ENCODE peak calls at places on chromosome 5, in nine cellular contexts. U is hepatocyte, B is GM23338, J is HCT116, P is MM.1S, D is OCI-LY7, O is GM23248, N is neural progenitor cell, V is SK-N-SH. L is an unnamed sample.

GRCh38 chr5:57976506-57976905 is 483.4 kb downstream of the PLK2 start:
- DNase-seq in U (no peak), B (peak), J (no peak), P (no peak), D (no peak), O (no peak), N (no peak), V (no peak), L (no peak)

GRCh38 chr5:21919417-21920022 is 933.6 kb downstream of the CDH12 start:
- DNase-seq in U (peak), B (peak), J (no peak), P (peak), D (peak), O (peak), N (peak), V (peak), L (peak)

GRCh38 chr5:144313147-144313726 is 142.6 kb downstream of the KCTD16 start:
- DNase-seq in U (no peak), B (no peak), J (no peak), P (no peak), D (no peak), O (no peak), N (no peak), V (peak), L (no peak)

GRCh38 chr5:136622737-136623136 is 257.4 kb upstream of the TRPC7 start:
- DNase-seq in U (no peak), B (no peak), J (no peak), P (no peak), D (no peak), O (no peak), N (no peak), V (no peak), L (peak)

GRCh38 chr5:155480731-155481131 is 467.2 kb downstream of the KIF4B start:
- DNase-seq in U (no peak), B (no peak), J (no peak), P (no peak), D (no peak), O (no peak), N (no peak), V (no peak), L (no peak)

GRCh38 chr5:94969174-94969573 is 315.7 kb downstream of the MCTP1 start:
- DNase-seq in U (peak), B (peak), J (peak), P (peak), D (peak), O (peak), N (peak), V (no peak), L (peak)

GRCh38 chr5:122942164-122942914 is 94.2 kb downstream of the PPIC start:
- DNase-seq in U (no peak), B (no peak), J (no peak), P (no peak), D (no peak), O (no peak), N (no peak), V (no peak), L (no peak)

GRCh38 chr5:162067138-162067537 is 435 bp upstream of the GABRG2 start:
- DNase-seq in U (no peak), B (peak), J (no peak), P (no peak), D (no peak), O (no peak), N (no peak), V (no peak), L (no peak)

GRCh38 chr5:133291524-133291923 is 239.7 kb downstream of the HSPA4 start:
- DNase-seq in U (no peak), B (no peak), J (no peak), P (peak), D (no peak), O (no peak), N (no peak), V (no peak), L (no peak)

GRCh38 chr5:65086234-65086886 is 317.6 kb downstream of the CWC27 start:
- DNase-seq in U (no peak), B (no peak), J (no peak), P (no peak), D (no peak), O (no peak), N (no peak), V (no peak), L (peak)

GRCh38 chr5:108878756-108879155 is 131.1 kb downstream of the FER start:
- DNase-seq in U (no peak), B (no peak), J (no peak), P (no peak), D (no peak), O (no peak), N (no peak), V (no peak), L (no peak)

GRCh38 chr5:178986326-178986960 is 8.7 kb downstream of the GRM6 start:
- DNase-seq in U (no peak), B (no peak), J (no peak), P (no peak), D (no peak), O (no peak), N (no peak), V (no peak), L (no peak)

GRCh38 chr5:78638423-78638822 is 10.1 kb downstream of the LHFPL2 start:
- DNase-seq in U (peak), B (no peak), J (no peak), P (no peak), D (no peak), O (peak), N (peak), V (peak), L (peak)

GRCh38 chr5:110402562-110402961 is 323.9 kb downstream of the TMEM232 start:
- DNase-seq in U (no peak), B (no peak), J (no peak), P (no peak), D (no peak), O (no peak), N (peak), V (no peak), L (no peak)

GRCh38 chr5:139755892-139756671 is 39.5 kb upstream of the PSD2 start:
- DNase-seq in U (peak), B (peak), J (no peak), P (no peak), D (no peak), O (no peak), N (peak), V (peak), L (no peak)

GRCh38 chr5:89480406-89481007 is 597.5 kb upstream of the MEF2C start:
- DNase-seq in U (no peak), B (no peak), J (no peak), P (no peak), D (no peak), O (peak), N (no peak), V (no peak), L (peak)

DNA sequence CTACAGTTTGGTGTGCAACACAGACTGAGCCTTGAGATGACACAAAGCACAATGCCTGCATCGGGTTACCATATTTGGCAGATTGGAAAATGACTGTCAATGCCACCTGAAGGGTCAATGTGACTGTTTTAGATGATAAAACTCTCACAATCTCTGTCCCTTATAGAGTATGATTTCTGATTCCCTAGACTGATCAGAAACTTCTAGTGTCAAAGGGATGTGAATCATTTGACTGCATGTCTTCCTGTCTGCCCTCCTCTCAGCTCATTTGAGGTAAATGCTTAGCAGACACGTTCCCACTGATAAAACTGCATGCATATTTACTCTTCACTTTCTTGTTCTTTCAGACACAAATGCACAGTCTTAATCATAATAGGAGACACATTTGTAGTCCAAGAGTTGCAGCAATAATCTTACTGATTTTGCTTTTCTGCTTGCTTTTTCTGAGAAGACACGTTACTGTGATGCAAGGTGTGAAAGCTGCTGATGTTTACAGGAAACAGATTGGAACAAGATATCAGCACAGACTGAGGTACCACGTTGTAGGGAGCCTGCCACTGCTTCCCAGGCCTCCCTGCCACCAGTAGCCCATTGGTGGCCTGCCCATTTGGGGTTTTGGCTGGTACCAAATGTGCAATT is 77.8 kb downstream of the GCNT4 start:
- DNase-seq in U (no peak), B (no peak), J (no peak), P (no peak), D (no peak), O (no peak), N (no peak), V (no peak), L (no peak)
- TF ChIP-seq EZH2phosphoT487 in U (no peak), B (no peak), J (no peak), P (no peak), D (no peak), O (no peak), N (no peak), V (no peak), L (no peak)

GRCh38 chr5:7825630-7826029 is 25.3 kb downstream of the CFAP90 start:
- DNase-seq in U (no peak), B (no peak), J (no peak), P (no peak), D (no peak), O (no peak), N (no peak), V (no peak), L (no peak)
- TF ChIP-seq EZH2phosphoT487 in U (no peak), B (no peak), J (no peak), P (no peak), D (no peak), O (no peak), N (no peak), V (no peak), L (no peak)

GRCh38 chr5:96994493-96994892 is 58.6 kb downstream of the LNPEP start:
- DNase-seq in U (no peak), B (no peak), J (no peak), P (no peak), D (no peak), O (no peak), N (no peak), V (no peak), L (no peak)

GRCh38 chr5:96991708-96992107 is 55.8 kb downstream of the LNPEP start:
- DNase-seq in U (no peak), B (no peak), J (no peak), P (no peak), D (no peak), O (no peak), N (no peak), V (no peak), L (no peak)

GRCh38 chr5:96997265-96997859 is 61.5 kb downstream of the LNPEP start:
- DNase-seq in U (peak), B (peak), J (peak), P (peak), D (peak), O (peak), N (peak), V (peak), L (peak)

GRCh38 chr5:96993760-96994159 is 57.9 kb downstream of the LNPEP start:
- DNase-seq in U (no peak), B (no peak), J (no peak), P (no peak), D (no peak), O (no peak), N (no peak), V (no peak), L (no peak)

GRCh38 chr5:96995419-96995818 is 59.5 kb downstream of the LNPEP start:
- DNase-seq in U (no peak), B (no peak), J (no peak), P (no peak), D (no peak), O (no peak), N (no peak), V (no peak), L (no peak)
- TF ChIP-seq EZH2phosphoT487 in U (no peak), B (no peak), J (no peak), P (no peak), D (no peak), O (no peak), N (no peak), V (no peak), L (no peak)

DNA sequence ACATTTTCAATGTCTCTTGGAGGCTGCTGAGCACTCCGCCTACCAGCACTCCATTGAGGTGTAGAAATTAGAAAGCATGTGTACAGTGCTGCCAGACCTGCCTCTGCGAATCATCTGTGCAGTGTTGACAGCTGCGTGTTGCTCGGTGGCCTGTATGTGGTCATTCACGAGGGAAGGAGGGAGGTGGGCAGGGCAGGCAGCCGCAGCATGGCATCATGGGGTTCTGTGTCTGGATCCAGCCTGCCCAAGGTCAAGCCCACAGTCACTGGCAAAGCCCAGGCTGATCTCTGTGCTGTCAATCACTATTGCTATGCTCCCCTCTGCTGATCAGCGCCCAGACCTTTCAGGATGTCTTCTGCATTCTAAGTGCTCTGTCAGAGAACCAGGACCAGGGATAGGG is 8.0 kb upstream of the PDZD2 start:
- DNase-seq in U (no peak), B (no peak), J (no peak), P (no peak), D (no peak), O (no peak), N (no peak), V (peak), L (no peak)
- TF ChIP-seq EZH2phosphoT487 in U (no peak), B (no peak), J (no peak), P (no peak), D (no peak), O (no peak), N (no peak), V (no peak), L (no peak)

GRCh38 chr5:63961125-63961597 is 1.1 kb downstream of the HTR1A start:
- DNase-seq in U (peak), B (peak), J (no peak), P (no peak), D (no peak), O (no peak), N (no peak), V (no peak), L (no peak)
- TF ChIP-seq EZH2phosphoT487 in U (no peak), B (no peak), J (no peak), P (no peak), D (no peak), O (no peak), N (no peak), V (no peak), L (no peak)

GRCh38 chr5:150230842-150231241 is 41.0 kb downstream of the SLC6A7 start:
- DNase-seq in U (no peak), B (no peak), J (no peak), P (no peak), D (no peak), O (no peak), N (no peak), V (no peak), L (no peak)
- TF ChIP-seq EZH2phosphoT487 in U (no peak), B (no peak), J (no peak), P (no peak), D (no peak), O (no peak), N (no peak), V (no peak), L (no peak)

GRCh38 chr5:135491552-135492318 is 39.6 kb upstream of the TIFAB start:
- DNase-seq in U (peak), B (peak), J (no peak), P (peak), D (no peak), O (no peak), N (peak), V (peak), L (peak)
- TF ChIP-seq EZH2phosphoT487 in U (peak), B (no peak), J (no peak), P (no peak), D (no peak), O (no peak), N (no peak), V (no peak), L (no peak)

DNA sequence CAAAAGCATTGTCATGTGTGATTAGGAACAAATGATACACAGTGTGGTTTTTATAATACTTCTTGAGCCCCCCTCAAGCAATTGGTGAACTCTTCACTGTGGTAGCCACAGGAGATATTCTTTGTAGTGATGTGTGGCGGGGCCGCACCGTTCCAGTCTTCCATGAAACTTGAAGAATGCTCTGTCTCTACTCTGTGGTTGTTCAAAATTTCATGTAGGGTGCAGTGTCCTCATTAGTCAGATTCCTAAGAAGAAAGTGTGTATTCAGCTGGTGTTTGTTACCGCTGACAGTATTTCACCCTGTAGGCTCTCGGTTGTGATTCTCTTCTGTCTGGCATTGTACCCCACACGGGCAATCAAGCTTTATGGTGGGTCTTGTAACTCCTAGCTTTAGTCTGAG is 10.8 kb downstream of the OTULIN start:
- DNase-seq in U (no peak), B (no peak), J (no peak), P (no peak), D (no peak), O (no peak), N (no peak), V (no peak), L (no peak)
- TF ChIP-seq EZH2phosphoT487 in U (no peak), B (no peak), J (no peak), P (no peak), D (no peak), O (no peak), N (no peak), V (no peak), L (no peak)

DNA sequence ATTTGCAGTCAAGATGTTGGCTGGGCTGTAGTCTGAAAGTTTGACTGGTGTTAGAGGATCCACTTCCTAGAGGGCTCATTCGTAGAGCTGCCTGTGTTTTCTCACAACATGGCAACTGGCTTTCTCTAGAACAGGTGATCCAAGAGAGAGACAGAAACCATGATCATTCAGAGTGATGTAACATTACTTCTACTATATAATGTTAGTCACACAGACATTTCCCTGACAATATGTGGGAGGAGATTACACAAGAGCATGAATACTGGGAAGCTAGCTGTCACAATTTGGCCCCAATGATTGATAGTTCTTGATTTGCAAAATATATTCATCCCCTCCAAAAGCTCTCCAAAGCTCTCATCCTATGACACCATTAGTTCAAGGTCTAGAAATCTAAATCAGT is 10.9 kb upstream of the TMEM161B start:
- DNase-seq in U (no peak), B (no peak), J (no peak), P (no peak), D (no peak), O (peak), N (no peak), V (no peak), L (no peak)
- TF ChIP-seq EZH2phosphoT487 in U (no peak), B (no peak), J (no peak), P (no peak), D (no peak), O (no peak), N (no peak), V (no peak), L (no peak)

GRCh38 chr5:73135429-73136276 is 15.3 kb downstream of the TMEM171 start:
- DNase-seq in U (peak), B (peak), J (peak), P (peak), D (peak), O (peak), N (peak), V (peak), L (peak)
- TF ChIP-seq EZH2phosphoT487 in U (no peak), B (no peak), J (no peak), P (no peak), D (no peak), O (no peak), N (no peak), V (no peak), L (no peak)

L was measured in PC-3.